ENCODE peak calls at places on chromosome 14, in seven cellular contexts. B, Z, Y, P, X, O and F are unnamed samples. For H3K36me3, the result is how much of the 10 kb centered on the place peaks cover.

GRCh38 chr14:76784881-76785280 is 23.6 kb downstream of the VASH1 start:
- DNase-seq in O (peak), B (peak), Y (peak), X (peak), Z (peak), P (peak), F (no peak)

GRCh38 chr14:26730929-26731618 is 133.2 kb upstream of the NOVA1 start:
- DNase-seq in Z (peak), Y (peak), X (no peak), B (peak), P (no peak), O (no peak), F (no peak)

GRCh38 chr14:89432226-89432625 is 15.2 kb upstream of the FOXN3 start:
- DNase-seq in Y (no peak), B (peak), Z (no peak), X (no peak), O (no peak), P (no peak), F (no peak)

GRCh38 chr14:69880051-69880487 is 853 bp downstream of the SMOC1 start:
- DNase-seq in B (no peak), Z (peak), X (no peak), P (no peak), Y (no peak), O (no peak), F (no peak)

GRCh38 chr14:81946808-81947798 is 413.4 kb upstream of the SEL1L start:
- DNase-seq in X (no peak), Z (peak), B (peak), P (no peak), Y (no peak), O (no peak), F (no peak)

GRCh38 chr14:72810201-72810600 is 83.7 kb downstream of the DPF3 start:
- DNase-seq in B (peak), O (no peak), P (peak), X (no peak), Y (no peak), Z (no peak), F (no peak)

GRCh38 chr14:97377550-97377949 is 580.4 kb downstream of the VRK1 start:
- DNase-seq in Z (no peak), P (no peak), B (no peak), Y (no peak), O (no peak), X (no peak), F (no peak)

GRCh38 chr14:73717998-73718741 is 4.0 kb upstream of the PNMA1 start:
- DNase-seq in B (no peak), Y (no peak), X (no peak), O (peak), Z (peak), P (no peak), F (no peak)

GRCh38 chr14:64387232-64387737 is 868 bp upstream of the MTHFD1 start:
- DNase-seq in P (no peak), Z (peak), O (no peak), X (no peak), B (peak), Y (no peak), F (no peak)

GRCh38 chr14:96243785-96244184 is 12.2 kb upstream of the BDKRB1 start:
- DNase-seq in P (no peak), Z (no peak), B (no peak), O (peak), X (no peak), Y (no peak), F (no peak)

GRCh38 chr14:72892103-72892878 is 1.6 kb downstream of the DPF3 start:
- DNase-seq in Y (no peak), Z (peak), P (peak), X (no peak), O (no peak), B (no peak), F (no peak)

GRCh38 chr14:65879218-65880009 is 466.9 kb downstream of the FUT8 start:
- DNase-seq in P (no peak), O (no peak), X (no peak), B (peak), Y (no peak), Z (no peak), F (no peak)

GRCh38 chr14:104084251-104085002 is 1.1 kb upstream of the ASPG start:
- DNase-seq in P (no peak), B (no peak), O (peak), Y (no peak), X (no peak), Z (no peak), F (no peak)

GRCh38 chr14:96586921-96587822 is 85.0 kb downstream of the PAPOLA start:
- DNase-seq in O (no peak), X (no peak), Z (no peak), Y (no peak), B (no peak), P (peak), F (no peak)

GRCh38 chr14:21514341-21514740 is 3.2 kb upstream of the METTL3 start:
- DNase-seq in P (no peak), B (no peak), Y (no peak), Z (no peak), O (no peak), X (no peak), F (no peak)

GRCh38 chr14:71105177-71105576 is 197.9 kb downstream of the PCNX1 start:
- DNase-seq in X (no peak), Y (no peak), B (no peak), P (no peak), Z (no peak), O (no peak), F (no peak)

GRCh38 chr14:69317392-69317755 is 57.4 kb downstream of the GALNT16 start:
- DNase-seq in Z (no peak), Y (no peak), P (no peak), B (peak), O (no peak), X (no peak), F (no peak)

GRCh38 chr14:27190286-27190685 is 592.5 kb upstream of the NOVA1 start:
- DNase-seq in Y (no peak), X (no peak), O (no peak), Z (no peak), P (no peak), B (no peak), F (no peak)

GRCh38 chr14:25607095-25607657 is 557.2 kb upstream of the STXBP6 start:
- DNase-seq in B (no peak), P (no peak), X (no peak), O (no peak), Z (peak), Y (no peak), F (no peak)

GRCh38 chr14:31207287-31207745 is 277 bp downstream of the HECTD1 start:
- DNase-seq in Z (no peak), O (no peak), X (peak), Y (no peak), P (no peak), B (peak), F (no peak)

DNA sequence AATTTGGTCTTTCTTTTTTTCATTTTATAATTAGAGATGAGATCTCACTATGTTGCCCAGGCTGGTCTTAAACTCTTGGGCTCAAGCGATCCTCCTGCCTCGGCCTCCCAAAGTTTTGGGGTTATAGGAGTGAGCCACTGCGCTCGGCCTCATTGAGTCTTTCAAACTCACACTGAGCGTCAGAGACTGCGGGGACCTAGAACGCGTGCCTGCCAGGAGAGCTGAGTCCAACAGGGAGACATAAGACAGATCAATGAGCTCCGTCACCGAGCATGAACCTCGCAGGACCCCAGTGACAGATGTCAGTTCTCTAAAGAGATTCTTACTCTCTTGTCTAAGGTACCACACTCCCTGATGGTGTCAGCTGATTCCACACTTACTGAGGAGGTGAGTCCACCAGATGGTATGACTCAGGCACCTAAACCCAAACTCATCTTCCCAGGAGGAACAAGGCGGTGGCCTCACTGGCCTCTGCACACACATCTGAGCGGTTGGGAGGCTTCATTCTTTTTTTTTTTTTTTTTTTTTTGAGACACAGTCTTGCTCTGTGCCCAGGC is 58.9 kb downstream of the CCDC88C start:
- DNase-seq in X (no peak), Z (no peak), Y (no peak), O (no peak), P (no peak), B (peak), F (no peak)
- H3K36me3 ChIP-seq in X (under half), Z (under half), Y (under half), O (under half), P (under half), B (under half), F (under half)

DNA sequence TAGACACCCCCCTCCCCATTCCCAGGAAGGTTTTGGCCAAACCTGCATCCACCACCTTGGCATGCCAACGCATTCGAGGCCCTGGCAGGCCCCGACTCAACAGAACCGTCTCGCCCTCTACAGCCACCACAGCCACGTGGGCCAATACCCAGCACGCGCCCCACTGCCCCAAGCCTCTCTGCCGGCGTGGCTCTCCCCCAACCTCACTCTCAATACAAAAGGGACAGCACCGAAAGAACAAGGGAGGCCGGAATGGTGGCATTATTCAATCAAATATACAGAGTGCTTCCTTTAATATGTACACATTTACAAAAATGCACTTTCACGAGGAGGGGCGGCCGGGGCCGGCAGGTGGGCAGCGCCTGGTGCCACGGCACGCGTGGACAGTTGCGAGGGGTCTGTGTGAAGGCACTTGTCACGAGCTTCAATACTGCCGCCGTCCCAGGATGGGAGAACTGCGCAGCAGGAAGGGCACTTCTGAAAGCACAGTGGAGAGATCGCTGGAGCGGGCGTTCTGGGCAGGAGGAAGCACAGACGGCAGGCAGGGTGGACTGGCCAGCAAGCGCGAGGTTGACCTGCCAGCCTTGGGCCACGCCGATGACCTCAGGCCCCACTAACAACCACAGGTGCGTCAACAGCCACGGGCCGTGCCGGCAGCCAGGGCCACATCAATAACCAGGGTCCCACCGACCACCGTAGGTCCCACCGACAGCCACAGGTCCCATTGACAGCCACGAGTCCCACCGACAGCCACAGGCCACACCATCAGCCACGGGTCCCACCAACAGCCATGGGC is 26.9 kb downstream of the JAG2 start:
- DNase-seq in X (no peak), Z (no peak), B (no peak), Y (no peak), P (no peak), O (peak), F (no peak)
- H3K36me3 ChIP-seq in X (under half), Z (under half), B (under half), Y (under half), P (under half), O (under half), F (under half)

GRCh38 chr14:90848944-90849731 is 32.9 kb upstream of the TTC7B start:
- DNase-seq in Z (no peak), B (peak), P (no peak), X (no peak), Y (no peak), O (no peak), F (no peak)
- H3K36me3 ChIP-seq in Z (under half), B (under half), P (under half), X (under half), Y (under half), O (under half), F (under half)

GRCh38 chr14:56632192-56632591 is 52.6 kb downstream of the TMEM260 start:
- DNase-seq in B (no peak), Z (no peak), Y (no peak), O (no peak), P (no peak), X (no peak), F (no peak)
- H3K36me3 ChIP-seq in B (under half), Z (under half), Y (half or more), O (half or more), P (under half), X (under half), F (under half)

GRCh38 chr14:52716160-52716559 is 9.2 kb downstream of the PSMC6 start:
- DNase-seq in X (no peak), O (no peak), Z (no peak), P (no peak), B (no peak), Y (no peak), F (no peak)
- H3K36me3 ChIP-seq in X (under half), O (half or more), Z (half or more), P (under half), B (under half), Y (half or more), F (under half)

GRCh38 chr14:34596891-34597290 is 33.1 kb downstream of the SNX6 start:
- DNase-seq in O (no peak), X (no peak), Z (no peak), P (no peak), Y (no peak), B (no peak), F (no peak)
- H3K36me3 ChIP-seq in O (half or more), X (under half), Z (under half), P (under half), Y (half or more), B (under half), F (under half)

GRCh38 chr14:58249611-58250010 is 5.0 kb downstream of the PSMA3 start:
- DNase-seq in X (no peak), Y (no peak), Z (no peak), P (no peak), B (no peak), O (no peak), F (no peak)
- H3K36me3 ChIP-seq in X (under half), Y (half or more), Z (under half), P (under half), B (under half), O (half or more), F (under half)

DNA sequence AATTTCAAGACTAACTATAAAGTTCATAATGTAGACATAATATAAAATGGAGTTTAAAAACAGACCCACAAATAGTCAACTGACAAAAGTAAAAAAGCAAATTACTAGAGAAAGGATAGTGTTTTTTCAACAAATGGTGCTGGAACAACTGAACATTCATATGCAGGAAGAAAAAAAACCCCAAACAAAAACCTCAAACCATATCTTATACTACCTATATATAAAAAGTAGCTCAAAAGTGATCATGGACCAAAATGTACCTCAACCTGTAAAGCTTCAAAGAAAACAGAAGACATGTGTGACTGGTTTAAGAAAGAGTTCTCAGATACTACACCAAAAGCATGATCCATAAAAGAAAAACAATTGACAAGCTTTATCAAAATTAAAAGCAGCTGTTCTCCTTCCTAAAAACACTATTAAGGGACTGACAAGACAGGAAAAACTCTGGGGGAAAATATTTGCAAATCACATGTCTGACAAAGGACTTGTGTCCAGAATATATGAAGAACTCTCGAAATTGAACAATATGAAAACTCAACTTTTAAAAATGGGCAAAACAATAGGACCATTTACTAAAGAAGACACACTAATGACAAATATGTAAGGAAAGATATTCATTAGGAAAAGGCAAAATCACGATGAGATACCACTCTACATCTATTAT is 22.7 kb upstream of the ARID4A start:
- DNase-seq in P (no peak), B (no peak), Y (no peak), X (no peak), O (no peak), Z (no peak), F (no peak)
- H3K36me3 ChIP-seq in P (under half), B (under half), Y (half or more), X (under half), O (half or more), Z (under half), F (under half)